ENCODE peak calls at places on chromosomes 16 and 17, in six cellular contexts. S is IMR-90, N is mesenchymal stem cell, L is neuronal stem cell, X is H1, K is trophoblast cell. G is an unnamed sample.
A peak's percentile ranks its signal among the peaks of the same experiment; 100 is the strongest.

GRCh38 chr17:57404073-57404472 is 147.8 kb downstream of the MSI2 start:
- DNase-seq in N (no peak), K (no peak), L (no peak), S (no peak), X (no peak), G (peak; percentile 11)

GRCh38 chr16:19874026-19874425 is 10.6 kb downstream of the GPRC5B start:
- DNase-seq in S (no peak), L (no peak), K (no peak), X (no peak), N (no peak), G (no peak)

GRCh38 chr17:29042679-29043538 is at the start of gene PIPOX:
- DNase-seq in S (peak; percentile 15), N (peak; percentile 31), X (peak; percentile 81), L (peak; percentile 63), K (peak; percentile 79), G (peak; percentile 92)

GRCh38 chr17:82440991-82441627 is 9.4 kb downstream of the CYBC1 start:
- DNase-seq in X (no peak), K (peak; percentile 55), L (no peak), N (peak; percentile 11), S (no peak), G (no peak)

GRCh38 chr17:61591018-61591417 is at the start of gene NACA2:
- DNase-seq in S (no peak), N (no peak), X (no peak), L (no peak), K (no peak), G (no peak)

GRCh38 chr17:44752953-44753861 is 5.6 kb upstream of the ADAM11 start:
- DNase-seq in S (no peak), N (no peak), X (no peak), K (no peak), L (no peak), G (no peak)

GRCh38 chr17:37719866-37720265 is 25.0 kb downstream of the HNF1B start:
- DNase-seq in N (no peak), S (no peak), X (no peak), L (no peak), K (no peak), G (no peak)

GRCh38 chr17:60065867-60066266 is 12.9 kb downstream of the HEATR6 start:
- DNase-seq in X (no peak), L (no peak), N (no peak), S (no peak), K (no peak), G (no peak)

GRCh38 chr17:38617967-38618760 is 12.4 kb upstream of the SRCIN1 start:
- DNase-seq in L (no peak), K (no peak), N (no peak), X (no peak), S (no peak), G (no peak)

GRCh38 chr17:17060930-17061329 is 18.7 kb downstream of the MPRIP start:
- DNase-seq in L (no peak), S (no peak), K (no peak), N (no peak), X (no peak), G (no peak)

GRCh38 chr16:10885246-10885645 is 8.2 kb downstream of the CIITA start:
- DNase-seq in L (no peak), X (no peak), S (no peak), K (no peak), N (no peak), G (no peak)

GRCh38 chr17:80840011-80840410 is 151.6 kb upstream of the CHMP6 start:
- DNase-seq in S (no peak), X (no peak), N (no peak), L (no peak), K (no peak), G (no peak)

GRCh38 chr17:72837335-72837734 is 255.2 kb downstream of the SLC39A11 start:
- DNase-seq in S (no peak), N (no peak), X (no peak), L (peak; percentile 17), K (no peak), G (no peak)

GRCh38 chr16:57801856-57802634 is at the start of gene KIFC3:
- DNase-seq in X (peak; percentile 73), L (no peak), S (peak; percentile 72), N (peak; percentile 82), K (peak; percentile 47), G (peak; percentile 78)

DNA sequence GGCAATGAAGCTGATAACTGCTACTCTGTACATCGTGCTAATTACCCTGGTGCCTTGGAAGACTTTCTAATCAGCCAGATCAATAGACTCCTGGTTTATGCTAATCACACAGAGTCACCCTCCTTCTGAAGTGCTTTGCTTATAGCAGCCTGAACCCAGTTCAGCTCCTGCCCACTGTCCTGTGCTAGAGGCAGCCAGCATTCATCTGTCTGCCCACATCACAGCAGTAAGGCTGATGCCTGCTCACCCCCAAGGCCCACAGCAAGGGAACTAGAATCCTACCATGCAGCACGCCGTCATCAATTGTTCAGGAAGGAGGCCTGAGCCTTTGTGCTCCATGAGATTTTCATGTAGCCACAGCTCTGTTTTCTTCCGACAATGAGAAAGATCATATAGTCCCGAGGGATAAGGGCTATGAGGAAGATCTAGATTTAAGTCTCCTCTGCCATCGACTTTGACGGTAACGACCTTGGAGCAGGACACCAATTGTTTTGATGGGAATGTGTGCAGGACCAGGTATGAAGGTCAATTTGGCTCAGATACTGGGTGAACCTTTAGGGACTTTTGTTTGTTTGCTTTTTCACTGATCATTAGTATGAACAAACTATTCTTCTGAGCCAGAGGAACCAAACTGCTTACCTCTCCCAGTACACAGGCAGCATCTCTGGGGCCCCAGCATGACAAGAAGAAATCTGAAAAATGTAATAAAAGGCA is 12.5 kb upstream of the LYRM9 start:
- DNase-seq in L (no peak), S (no peak), N (no peak), K (no peak), X (no peak), G (no peak)
- H3K23ac ChIP-seq in L (no peak overlapping the region), S (no peak overlapping the region), N (no peak overlapping the region), K (peak overlapping the region; percentile 63), X (no peak overlapping the region), G (no peak overlapping the region)

DNA sequence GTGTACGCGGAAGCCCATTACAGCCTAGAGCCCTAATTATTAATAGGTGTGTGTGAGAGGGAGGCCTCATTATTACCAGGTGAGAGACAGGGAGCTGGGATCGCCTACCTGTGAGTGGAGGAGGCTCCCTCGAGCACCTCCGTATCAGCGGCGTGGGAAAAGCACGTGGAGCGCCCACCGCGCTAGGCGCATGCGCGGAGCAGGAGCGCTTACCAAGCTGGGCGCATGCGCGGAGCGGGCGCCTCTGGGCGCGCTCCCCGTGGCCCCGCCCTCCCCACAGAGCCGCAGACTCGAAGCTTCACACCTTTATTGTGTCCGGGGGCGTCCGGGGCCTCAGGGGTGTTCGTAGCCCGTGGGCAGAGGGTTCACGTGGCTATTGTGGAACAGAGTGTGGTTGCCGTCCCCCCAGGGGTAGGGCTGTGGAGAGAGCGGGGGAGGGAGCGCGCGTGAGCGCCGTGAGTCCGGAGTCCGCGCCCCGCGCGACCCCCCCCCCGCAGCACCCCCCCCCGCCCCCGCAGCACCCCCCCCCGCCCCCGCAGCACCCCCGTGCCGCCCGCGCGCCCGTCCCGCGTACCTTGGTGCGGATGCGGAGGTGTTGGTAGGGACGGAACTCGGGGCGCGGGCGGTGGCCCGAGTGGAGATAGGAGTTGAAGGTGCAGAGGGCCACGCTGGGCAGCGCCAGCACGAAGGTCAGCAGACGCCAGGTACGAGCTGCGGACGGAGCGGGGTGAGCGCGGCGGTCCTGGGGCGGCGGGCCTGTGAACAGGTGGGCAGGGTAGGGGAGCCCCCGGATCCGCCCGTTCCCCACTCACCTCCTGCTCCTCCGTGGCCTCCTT is 501 bp downstream of the COX6A2 start:
- DNase-seq in K (peak; percentile 72), N (no peak), S (no peak), X (peak; percentile 61), L (no peak), G (no peak)
- H3K4me3 ChIP-seq in K (no peak overlapping the region), N (peak overlapping the region; percentile 61), S (peak overlapping the region; percentile 38), X (peak overlapping the region; percentile 2), L (no peak overlapping the region), G (no peak overlapping the region)

DNA sequence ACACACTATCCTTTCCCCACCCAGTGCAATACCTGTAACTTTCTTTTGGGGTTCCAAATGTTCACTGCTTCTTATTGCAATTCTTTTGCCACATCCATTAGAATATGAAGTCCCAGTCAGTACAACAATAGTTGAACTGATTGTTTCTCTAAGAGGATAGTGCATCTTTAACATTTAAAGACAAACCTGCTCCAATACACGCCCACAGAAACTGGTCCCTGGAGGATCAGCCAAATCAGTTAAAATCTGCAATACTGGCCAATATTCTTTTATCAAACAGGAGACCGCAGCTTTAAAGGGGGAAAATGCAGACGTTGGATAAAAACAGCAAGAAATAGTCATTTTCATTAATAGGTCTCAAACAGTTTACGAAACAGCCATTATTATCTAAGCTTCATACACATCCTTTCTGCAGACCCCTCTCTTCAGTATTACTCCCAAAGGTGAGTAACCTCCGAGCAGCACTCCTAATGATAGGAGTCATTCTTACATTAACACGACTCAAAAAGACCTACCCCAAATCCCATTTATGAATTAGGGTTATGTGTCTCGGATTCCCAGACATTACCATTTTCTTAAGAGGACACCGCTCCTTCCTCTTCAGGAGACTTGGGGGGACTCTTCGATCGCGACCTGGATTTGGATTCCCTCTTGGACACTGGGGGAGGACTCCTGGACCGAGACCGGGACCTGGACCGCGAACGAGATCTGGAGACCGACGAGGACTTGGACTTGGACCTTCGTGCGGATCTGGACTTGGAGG is 1.4 kb downstream of the SRSF2 start:
- DNase-seq in L (no peak), X (no peak), K (no peak), S (no peak), N (no peak), G (no peak)
- H3K23ac ChIP-seq in L (peak overlapping the region; percentile 100), X (no peak overlapping the region), K (no peak overlapping the region), S (peak overlapping the region; percentile 97), N (peak overlapping the region; percentile 89), G (peak overlapping the region; percentile 83)

GRCh38 chr16:62190426-62190825 is 154.2 kb upstream of the CDH8 start:
- DNase-seq in S (no peak), L (peak; percentile 9), X (no peak), K (peak; percentile 3), N (peak; percentile 43), G (peak; percentile 55)

DNA sequence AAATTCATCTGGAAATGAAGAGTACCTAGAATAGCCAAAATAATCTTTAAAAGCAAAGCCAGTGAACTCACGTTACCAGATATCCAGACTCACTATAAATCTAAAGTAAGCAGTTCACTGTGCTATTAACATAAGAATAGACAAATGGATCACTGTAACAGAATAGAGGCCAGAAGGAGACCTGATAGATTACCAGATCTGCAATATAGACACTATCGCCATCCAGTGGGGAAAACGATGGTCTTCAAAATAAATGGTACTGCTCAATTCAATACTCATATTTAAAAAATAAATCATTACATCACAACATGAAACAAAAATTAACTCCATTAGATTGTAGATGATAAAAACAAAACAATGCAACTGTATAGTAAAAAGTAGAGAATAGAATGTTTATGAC is 158.6 kb upstream of the CDH8 start:
- DNase-seq in S (no peak), L (no peak), X (no peak), N (no peak), K (no peak), G (no peak)
- H3K4me3 ChIP-seq in S (no peak overlapping the region), L (no peak overlapping the region), X (no peak overlapping the region), N (no peak overlapping the region), K (no peak overlapping the region), G (no peak overlapping the region)

GRCh38 chr17:30832438-30832790 is 648 bp downstream of the ATAD5 start:
- DNase-seq in X (no peak), S (no peak), K (no peak), N (peak; percentile 7), L (no peak), G (no peak)
- H3K23ac ChIP-seq in X (no peak overlapping the region), S (peak overlapping the region; percentile 92), K (no peak overlapping the region), N (no peak overlapping the region), L (peak overlapping the region; percentile 40), G (no peak overlapping the region)

DNA sequence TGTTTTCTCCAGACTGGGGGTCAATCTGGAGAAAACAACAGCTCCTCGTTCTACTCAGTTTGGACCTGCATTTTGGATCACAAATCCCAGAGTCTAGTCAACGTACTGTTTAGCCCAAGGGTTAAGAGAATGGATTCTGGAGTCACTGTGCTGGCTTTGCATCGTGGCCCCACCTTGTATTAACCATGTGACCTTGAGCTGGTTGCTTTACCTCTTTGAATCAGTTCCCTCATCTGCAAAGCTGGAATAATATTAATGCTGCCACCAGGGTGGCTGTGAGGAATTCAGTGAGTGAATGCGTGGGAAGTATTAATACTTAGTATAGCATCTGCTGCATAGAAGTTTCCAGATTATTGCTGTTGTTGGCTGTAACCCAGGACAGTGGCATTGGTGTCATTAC is 11.3 kb upstream of the DHRS7C start:
- DNase-seq in K (peak; percentile 44), X (no peak), L (no peak), S (no peak), N (no peak), G (no peak)
- H3K4me3 ChIP-seq in K (no peak overlapping the region), X (no peak overlapping the region), L (no peak overlapping the region), S (no peak overlapping the region), N (no peak overlapping the region), G (no peak overlapping the region)

G was measured in mesendoderm.